ENCODE peak calls at places on chromosomes 4 and X, in six cellular contexts. Q is GM23248, J is MM.1S, Y is neural progenitor cell, V is hepatocyte, A is HCT116. C is an unnamed sample.
A peak's percentile ranks its signal among the peaks of the same experiment; 100 is the strongest.

GRCh38 chrX:103446665-103447302 is 70.4 kb downstream of the BEX3 start:
- DNase-seq in Q (peak; percentile 50), J (no peak), Y (peak; percentile 46), V (peak; percentile 28), A (no peak), C (no peak)

GRCh38 chr4:77310931-77311330 is 153.9 kb downstream of the CCNG2 start:
- DNase-seq in Q (peak; percentile 37), J (no peak), Y (no peak), V (peak; percentile 30), A (no peak), C (no peak)

GRCh38 chr4:26985836-26986235 is 125.2 kb downstream of the STIM2 start:
- DNase-seq in Q (no peak), J (no peak), Y (no peak), V (no peak), A (no peak), C (no peak)

GRCh38 chr4:82739292-82740190 is 59.1 kb downstream of the SCD5 start:
- DNase-seq in Q (peak; percentile 66), J (peak; percentile 62), Y (peak; percentile 84), V (peak; percentile 77), A (peak; percentile 31), C (peak; percentile 77)

GRCh38 chrX:148135738-148136137 is 154.6 kb downstream of the FMR1NB start:
- DNase-seq in Q (peak; percentile 48), J (no peak), Y (no peak), V (no peak), A (no peak), C (peak; percentile 2)

GRCh38 chrX:154727418-154728323 is 23.2 kb downstream of the GAB3 start:
- DNase-seq in Q (peak; percentile 70), J (no peak), Y (no peak), V (no peak), A (no peak), C (peak; percentile 39)

GRCh38 chr4:13665711-13666660 is 38.5 kb upstream of the BOD1L1 start:
- DNase-seq in Q (no peak), J (no peak), Y (no peak), V (no peak), A (no peak), C (peak; percentile 48)

GRCh38 chr4:96729641-96730040 is 889.7 kb downstream of the PDHA2 start:
- DNase-seq in Q (no peak), J (no peak), Y (no peak), V (no peak), A (no peak), C (no peak)

GRCh38 chr4:74114234-74114633 is 15.2 kb upstream of the CXCL2 start:
- DNase-seq in Q (peak; percentile 92), J (no peak), Y (no peak), V (no peak), A (no peak), C (peak; percentile 96)

GRCh38 chrX:120264315-120264714 is 13.7 kb downstream of the ZBTB33 start:
- DNase-seq in Q (no peak), J (no peak), Y (no peak), V (no peak), A (no peak), C (no peak)

GRCh38 chr4:111323916-111324315 is 701.0 kb upstream of the PITX2 start:
- DNase-seq in Q (peak; percentile 33), J (no peak), Y (no peak), V (no peak), A (no peak), C (no peak)

GRCh38 chr4:109735566-109736454 is 5.9 kb upstream of the PLA2G12A start:
- DNase-seq in Q (no peak), J (no peak), Y (no peak), V (peak; percentile 74), A (no peak), C (no peak)

GRCh38 chr4:115973768-115974167 is 860.3 kb upstream of the NDST4 start:
- DNase-seq in Q (no peak), J (no peak), Y (peak; percentile 53), V (no peak), A (no peak), C (no peak)

GRCh38 chr4:2290974-2291704 is 29.2 kb upstream of the MXD4 start:
- DNase-seq in Q (no peak), J (no peak), Y (no peak), V (peak; percentile 6), A (no peak), C (no peak)

GRCh38 chrX:15617111-15617510 is 16.4 kb upstream of the ACE2 start:
- DNase-seq in Q (no peak), J (no peak), Y (no peak), V (no peak), A (no peak), C (no peak)

GRCh38 chr4:39855909-39856512 is 121.7 kb downstream of the PDS5A start:
- DNase-seq in Q (peak; percentile 53), J (no peak), Y (no peak), V (no peak), A (no peak), C (peak; percentile 22)

GRCh38 chr4:176794151-176794550 is 1.4 kb upstream of the VEGFC start:
- DNase-seq in Q (peak; percentile 93), J (no peak), Y (no peak), V (no peak), A (no peak), C (peak; percentile 91)

GRCh38 chr4:85402371-85402770 is 72.6 kb upstream of the ARHGAP24 start:
- DNase-seq in Q (peak; percentile 95), J (no peak), Y (no peak), V (peak; percentile 24), A (no peak), C (no peak)

GRCh38 chr4:10403633-10404445 is 53.4 kb downstream of the ZNF518B start:
- DNase-seq in Q (peak; percentile 66), J (peak; percentile 14), Y (peak; percentile 56), V (peak; percentile 43), A (peak; percentile 31), C (peak; percentile 48)

GRCh38 chr4:139018501-139018900 is 2.9 kb downstream of the NOCT start:
- DNase-seq in Q (peak; percentile 65), J (no peak), Y (no peak), V (no peak), A (no peak), C (no peak)

GRCh38 chr4:82780398-82781231 is 18.0 kb downstream of the SCD5 start:
- DNase-seq in Q (peak; percentile 45), J (no peak), Y (no peak), V (peak; percentile 83), A (no peak), C (no peak)

GRCh38 chrX:22433292-22434070 is 160.8 kb downstream of the CBLL2 start:
- DNase-seq in Q (no peak), J (no peak), Y (no peak), V (no peak), A (no peak), C (no peak)

GRCh38 chr4:56817840-56818491 is 3.5 kb downstream of the SPINK2 start:
- DNase-seq in Q (no peak), J (peak; percentile 75), Y (no peak), V (no peak), A (no peak), C (peak; percentile 71)

GRCh38 chr4:108359130-108359709 is 190.5 kb upstream of the LEF1 start:
- DNase-seq in Q (no peak), J (peak; percentile 94), Y (no peak), V (no peak), A (no peak), C (no peak)

GRCh38 chr4:53682196-53682595 is 90.9 kb upstream of the LNX1 start:
- DNase-seq in Q (peak; percentile 84), J (no peak), Y (no peak), V (no peak), A (no peak), C (peak; percentile 17)

GRCh38 chr4:53592128-53592527 is 842 bp upstream of the LNX1 start:
- DNase-seq in Q (no peak), J (no peak), Y (no peak), V (peak; percentile 38), A (no peak), C (no peak)

GRCh38 chr4:56641494-56642051 is 39.5 kb downstream of the HOPX start:
- DNase-seq in Q (peak; percentile 92), J (no peak), Y (no peak), V (peak; percentile 43), A (peak; percentile 80), C (peak; percentile 98)

GRCh38 chr4:5863461-5864113 is 29.3 kb downstream of the CRMP1 start:
- DNase-seq in Q (peak; percentile 93), J (peak; percentile 6), Y (no peak), V (peak; percentile 35), A (peak; percentile 57), C (peak; percentile 87)
- H3K36me3 ChIP-seq in Q (no peaks in the 10 kb centered on the region), J (no peaks in the 10 kb centered on the region), Y (no peaks in the 10 kb centered on the region), V (no peaks in the 10 kb centered on the region), A (no peaks in the 10 kb centered on the region), C (no peaks in the 10 kb centered on the region)

GRCh38 chr4:128244379-128244778 is 43.2 kb downstream of the PGRMC2 start:
- DNase-seq in Q (peak; percentile 75), J (no peak), Y (no peak), V (no peak), A (no peak), C (no peak)
- TF ChIP-seq EZH2phosphoT487 in Q (no peak), J (no peak), Y (no peak), V (no peak), A (no peak), C (no peak)

DNA sequence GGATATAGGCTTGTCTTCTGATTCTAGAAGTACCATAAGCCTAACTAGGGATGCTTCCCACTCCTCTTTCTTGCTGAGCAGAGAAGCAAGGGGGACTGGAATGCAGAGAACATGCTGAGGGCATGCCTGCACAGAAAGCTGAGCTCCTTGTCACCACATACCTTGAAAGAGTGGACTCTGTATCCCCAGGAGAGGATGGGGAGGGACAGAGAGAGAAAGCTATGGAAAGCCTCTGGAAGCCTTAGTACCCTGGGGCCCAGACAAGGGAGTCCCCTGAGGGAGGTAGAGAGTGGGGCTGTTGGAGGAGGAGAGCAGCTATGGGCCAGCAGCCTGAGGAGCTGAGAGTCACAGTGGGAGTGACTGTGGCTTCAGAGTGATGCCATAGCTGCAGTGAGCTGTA is 77.8 kb downstream of the RTL9 start:
- DNase-seq in Q (no peak), J (no peak), Y (no peak), V (no peak), A (no peak), C (no peak)
- H3K27me3 ChIP-seq in Q (no peaks in the 10 kb centered on the region), J (no peaks in the 10 kb centered on the region), Y (no peaks in the 10 kb centered on the region), V (no peaks in the 10 kb centered on the region), A (peaks cover 3% of the 10 kb centered on the region), C (peaks cover 24% of the 10 kb centered on the region)

DNA sequence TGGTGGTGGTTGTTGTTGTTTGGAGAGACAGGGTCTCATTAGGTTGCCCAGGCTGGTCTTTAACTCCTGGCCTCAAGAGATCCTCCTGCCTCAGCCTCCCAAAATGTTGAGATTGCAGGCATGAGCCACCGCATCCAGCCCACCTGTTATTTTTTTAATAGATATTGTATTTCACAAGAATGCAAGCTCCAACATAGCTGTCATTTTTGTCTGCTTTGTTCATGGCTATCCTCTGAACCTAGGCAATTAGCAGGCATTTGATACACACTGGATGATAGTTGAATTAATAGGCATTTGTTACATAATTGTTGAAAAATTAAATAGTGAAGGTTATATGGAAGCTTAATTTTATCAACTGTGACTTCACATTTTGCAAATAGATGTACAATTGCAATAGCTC is 64.7 kb downstream of the BANK1 start:
- DNase-seq in Q (no peak), J (no peak), Y (no peak), V (no peak), A (no peak), C (no peak)
- H3K36me3 ChIP-seq in Q (no peaks in the 10 kb centered on the region), J (no peaks in the 10 kb centered on the region), Y (no peaks in the 10 kb centered on the region), V (no peaks in the 10 kb centered on the region), A (no peaks in the 10 kb centered on the region), C (no peaks in the 10 kb centered on the region)